ENCODE peak calls at places on chromosomes 11 and 22, in seven cellular contexts. X is H1, G is right lobe of liver, Y is esophagus muscularis mucosa, D is tibial nerve, L is IMR-90, W is A549. B is an unnamed sample.
A peak's percentile ranks its signal among the peaks of the same experiment; 100 is the strongest.

GRCh38 chr11:64447717-64448598 is 89.0 kb downstream of the RPS6KA4 start:
- DNase-seq in X (no peak), G (peak; percentile 60), Y (no peak), D (no peak), L (peak; percentile 7), W (no peak), B (no peak)

GRCh38 chr11:121418625-121419114 is 33.4 kb upstream of the SORL1 start:
- DNase-seq in X (no peak), G (no peak), Y (no peak), D (no peak), L (no peak), W (no peak), B (no peak)

GRCh38 chr22:40434745-40435144 is 64.4 kb downstream of the SGSM3 start:
- DNase-seq in X (no peak), G (no peak), Y (no peak), D (no peak), L (no peak), W (no peak), B (no peak)

GRCh38 chr22:44550666-44551491 is 52.8 kb upstream of the RTL6 start:
- DNase-seq in X (no peak), G (peak; percentile 59), Y (no peak), D (no peak), L (peak; percentile 98), W (peak; percentile 16), B (no peak)

GRCh38 chr11:19472679-19473078 is 231.9 kb upstream of the E2F8 start:
- DNase-seq in X (no peak), G (no peak), Y (no peak), D (no peak), L (no peak), W (no peak), B (no peak)

GRCh38 chr11:69427337-69427736 is 54.1 kb upstream of the LINC01488 start:
- DNase-seq in X (no peak), G (peak; percentile 81), Y (no peak), D (no peak), L (no peak), W (no peak), B (no peak)

GRCh38 chr11:12901874-12902481 is 107.1 kb upstream of the RASSF10 start:
- DNase-seq in X (no peak), G (no peak), Y (no peak), D (no peak), L (peak; percentile 61), W (no peak), B (no peak)

GRCh38 chr22:25100972-25101371 is 98.7 kb upstream of the CRYBB3 start:
- DNase-seq in X (no peak), G (no peak), Y (no peak), D (no peak), L (no peak), W (no peak), B (no peak)

DNA sequence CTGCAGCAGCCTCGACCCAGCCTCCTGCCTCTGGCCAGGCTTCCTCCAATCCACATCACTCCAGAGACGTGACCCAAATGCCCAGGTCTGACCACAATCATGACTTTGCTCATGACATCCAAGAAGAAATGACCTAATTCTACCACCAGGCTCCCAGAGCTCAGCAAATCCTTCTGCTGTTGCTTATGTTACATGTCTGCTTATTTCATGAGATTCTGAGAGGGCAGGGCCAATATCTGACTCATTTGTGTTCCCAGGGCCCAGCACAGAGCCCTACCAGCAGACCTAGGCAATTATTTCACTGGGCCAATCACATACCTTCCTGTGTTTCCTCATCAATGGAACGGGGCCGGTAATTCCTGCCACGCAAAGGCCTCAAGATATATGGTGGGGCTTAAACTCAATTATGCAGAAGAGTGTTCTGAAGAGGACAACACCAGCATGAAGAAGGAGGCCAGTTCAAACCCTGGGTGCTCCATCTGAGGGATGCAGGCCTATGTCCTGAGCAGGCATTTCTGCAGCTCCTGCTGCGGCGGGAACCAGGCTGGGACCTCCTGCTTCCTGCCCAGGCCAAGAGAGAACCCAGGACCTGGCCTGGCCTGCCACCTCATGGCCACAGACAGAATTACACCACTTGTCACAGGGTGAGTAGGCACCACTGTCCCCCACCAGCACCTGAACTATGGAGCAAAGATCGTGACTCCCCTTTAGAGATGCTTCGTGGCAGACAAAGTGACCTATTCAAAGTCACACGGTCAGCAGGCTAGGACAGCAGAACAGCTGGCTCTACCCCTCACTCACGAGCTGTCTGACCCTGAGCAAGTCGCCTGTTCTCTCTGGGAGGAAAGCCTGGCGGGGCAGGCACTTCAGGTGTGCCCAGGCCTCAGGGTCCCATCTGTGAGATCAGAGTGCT is 5.8 kb downstream of the CENPM start:
- DNase-seq in X (peak; percentile 95), G (peak; percentile 79), Y (no peak), D (peak; percentile 80), L (peak; percentile 91), W (peak; percentile 74), B (no peak)
- TF ChIP-seq POLR2A in X (no peak), G (no peak), Y (no peak), D (no peak), L (peak; percentile 65), W (no peak), B (no peak)

DNA sequence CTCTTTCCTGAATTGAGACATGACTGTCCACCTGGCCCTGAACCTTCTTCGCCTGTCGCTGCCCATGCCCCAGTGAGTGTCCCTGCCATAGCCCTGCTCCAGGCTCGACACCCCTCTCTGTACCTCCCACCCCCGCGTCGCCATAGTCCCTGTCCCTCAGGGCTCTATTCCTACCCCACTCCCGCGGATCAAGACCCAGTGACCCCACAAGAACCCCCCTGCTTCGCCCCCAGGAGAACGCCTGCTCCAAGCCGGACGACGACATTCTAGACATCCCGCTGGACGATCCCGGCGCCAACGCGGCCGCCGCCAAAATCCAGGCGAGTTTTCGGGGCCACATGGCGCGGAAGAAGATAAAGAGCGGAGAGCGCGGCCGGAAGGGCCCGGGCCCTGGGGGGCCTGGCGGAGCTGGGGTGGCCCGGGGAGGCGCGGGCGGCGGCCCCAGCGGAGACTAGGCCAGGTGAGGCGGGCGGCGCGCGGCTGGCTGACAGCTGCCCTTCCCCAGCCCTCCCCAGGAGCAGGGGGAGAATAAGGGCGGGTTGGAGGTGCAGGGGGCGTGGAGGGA is 5.6 kb downstream of the NRGN start:
- DNase-seq in X (peak; percentile 60), G (no peak), Y (no peak), D (no peak), L (no peak), W (no peak), B (no peak)
- H3K4me3 ChIP-seq in X (peak overlapping the region; percentile 76), G (no peak overlapping the region), Y (no peak overlapping the region), D (peak overlapping the region; percentile 54), L (no peak overlapping the region), W (no peak overlapping the region), B (no peak overlapping the region)

DNA sequence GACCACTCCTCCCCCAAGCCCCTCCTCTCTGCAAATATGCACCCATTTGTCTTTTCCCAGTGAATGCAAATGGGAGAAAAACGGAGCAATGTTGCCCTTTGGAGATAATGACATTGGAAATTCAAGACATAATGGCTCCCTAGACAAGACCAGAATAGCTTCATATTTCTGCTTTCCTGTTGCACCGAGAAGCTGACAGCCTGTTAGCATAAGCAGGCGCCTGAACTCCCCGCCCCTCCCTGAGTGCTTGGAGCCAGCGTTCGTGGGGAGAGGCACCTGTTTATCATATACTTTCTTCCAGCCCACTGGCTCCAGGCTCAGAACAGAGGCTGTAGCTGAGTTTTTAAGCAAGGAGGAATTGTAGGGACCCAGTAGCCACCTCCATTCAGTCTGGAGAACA is 6.1 kb upstream of the FXYD6 start:
- DNase-seq in X (no peak), G (no peak), Y (no peak), D (no peak), L (no peak), W (no peak), B (no peak)
- H3K27ac ChIP-seq in X (no peak overlapping the region), G (no peak overlapping the region), Y (peak overlapping the region; percentile 67), D (no peak overlapping the region), L (no peak overlapping the region), W (no peak overlapping the region), B (no peak overlapping the region)

GRCh38 chr11:111351374-111352081 is 27.5 kb downstream of the POU2AF1 start:
- DNase-seq in X (no peak), G (no peak), Y (peak; percentile 60), D (no peak), L (no peak), W (no peak), B (no peak)
- TF ChIP-seq POLR2A in X (no peak), G (no peak), Y (no peak), D (no peak), L (no peak), W (no peak), B (no peak)

GRCh38 chr11:120209750-120210650 is 832 bp upstream of the OAF start:
- DNase-seq in X (no peak), G (no peak), Y (no peak), D (no peak), L (no peak), W (no peak), B (no peak)

GRCh38 chr11:120205596-120206161 is 5.2 kb upstream of the OAF start:
- DNase-seq in X (no peak), G (no peak), Y (no peak), D (no peak), L (peak; percentile 86), W (peak; percentile 10), B (no peak)

GRCh38 chr11:120207517-120207916 is 3.3 kb upstream of the OAF start:
- DNase-seq in X (no peak), G (no peak), Y (no peak), D (no peak), L (no peak), W (no peak), B (no peak)

GRCh38 chr11:120208777-120209176 is 2.1 kb upstream of the OAF start:
- DNase-seq in X (no peak), G (no peak), Y (no peak), D (no peak), L (peak; percentile 75), W (peak; percentile 44), B (no peak)

DNA sequence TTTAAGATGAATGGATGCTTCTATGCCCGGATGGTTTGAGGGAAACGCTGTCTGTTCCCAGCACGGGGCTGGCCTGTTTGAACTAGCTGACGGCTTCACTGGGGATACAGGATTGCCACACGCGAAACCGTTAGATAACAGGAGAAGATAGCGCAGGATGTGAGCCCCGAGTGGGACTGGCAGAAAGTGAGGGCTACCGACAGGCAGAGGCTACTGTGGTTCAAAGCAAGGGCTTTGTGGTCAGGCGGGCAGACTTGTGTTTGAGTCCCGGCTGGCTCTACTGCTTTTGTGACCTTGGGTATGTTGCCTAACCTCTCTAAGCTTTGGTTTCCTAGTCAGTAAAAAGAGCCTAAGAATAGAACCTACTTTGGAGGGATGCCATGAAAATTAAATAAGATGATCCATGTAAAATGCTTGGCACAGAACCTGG is 2.8 kb upstream of the OAF start:
- DNase-seq in X (no peak), G (no peak), Y (no peak), D (no peak), L (no peak), W (no peak), B (no peak)
- H3K4me3 ChIP-seq in X (no peak overlapping the region), G (no peak overlapping the region), Y (no peak overlapping the region), D (no peak overlapping the region), L (no peak overlapping the region), W (no peak overlapping the region), B (no peak overlapping the region)

GRCh38 chr22:47154621-47155081 is 392.2 kb downstream of the TBC1D22A start:
- DNase-seq in X (no peak), G (no peak), Y (no peak), D (no peak), L (peak; percentile 82), W (no peak), B (no peak)
- H3K27ac ChIP-seq in X (no peak overlapping the region), G (no peak overlapping the region), Y (peak overlapping the region; percentile 57), D (no peak overlapping the region), L (peak overlapping the region; percentile 19), W (no peak overlapping the region), B (no peak overlapping the region)

GRCh38 chr11:57324154-57324885 is 432 bp downstream of the TNKS1BP1 start:
- DNase-seq in X (peak; percentile 83), G (peak; percentile 56), Y (no peak), D (no peak), L (peak; percentile 48), W (peak; percentile 52), B (peak; percentile 30)
- TF ChIP-seq POLR2A in X (no peak), G (no peak), Y (no peak), D (no peak), L (no peak), W (no peak), B (no peak)

GRCh38 chr22:20324139-20324516 is 4.3 kb upstream of the DGCR6L start:
- DNase-seq in X (no peak), G (no peak), Y (no peak), D (no peak), L (no peak), W (no peak), B (no peak)
- H3K4me3 ChIP-seq in X (no peak overlapping the region), G (no peak overlapping the region), Y (no peak overlapping the region), D (no peak overlapping the region), L (no peak overlapping the region), W (no peak overlapping the region), B (no peak overlapping the region)

B was measured in esophagus squamous epithelium.